ENCODE peak calls at places on chromosomes 3 and 15, in nine cellular contexts. F, E, J, K, H, X, W, M and Y are unnamed samples.
A peak's percentile ranks its signal among the peaks of the same experiment; 100 is the strongest.

GRCh38 chr3:28936154-28936553 is 344.7 kb upstream of the RBMS3 start:
- DNase-seq in F (no peak), E (no peak), J (no peak), K (no peak), H (no peak), X (no peak), W (no peak), M (no peak), Y (no peak)

GRCh38 chr3:65712156-65712555 is 326.6 kb downstream of the MAGI1 start:
- DNase-seq in F (no peak), E (peak; percentile 63), J (no peak), K (no peak), H (no peak), X (no peak), W (no peak), M (no peak), Y (no peak)

GRCh38 chr3:132231633-132232032 is 85.6 kb upstream of the ACP3 start:
- DNase-seq in F (no peak), E (peak; percentile 55), J (no peak), K (no peak), H (no peak), X (no peak), W (no peak), M (no peak), Y (no peak)

GRCh38 chr3:45084820-45085816 is 59.0 kb downstream of the CLEC3B start:
- DNase-seq in F (no peak), E (peak; percentile 97), J (no peak), K (no peak), H (no peak), X (no peak), W (no peak), M (no peak), Y (no peak)

GRCh38 chr15:79872358-79873017 is 24.3 kb downstream of the MTHFS start:
- DNase-seq in F (no peak), E (peak; percentile 43), J (no peak), K (no peak), H (no peak), X (no peak), W (no peak), M (no peak), Y (no peak)

GRCh38 chr3:52851348-52851747 is 16.5 kb upstream of the MUSTN1 start:
- DNase-seq in F (no peak), E (peak; percentile 49), J (peak; percentile 52), K (no peak), H (no peak), X (no peak), W (no peak), M (peak; percentile 48), Y (no peak)

GRCh38 chr15:93829115-93829849 is 402.1 kb upstream of the MCTP2 start:
- DNase-seq in F (peak; percentile 46), E (no peak), J (no peak), K (no peak), H (no peak), X (no peak), W (no peak), M (no peak), Y (no peak)

GRCh38 chr3:15527031-15527459 is 5.5 kb upstream of the COLQ start:
- DNase-seq in F (peak; percentile 28), E (peak; percentile 30), J (peak; percentile 31), K (no peak), H (peak; percentile 49), X (no peak), W (no peak), M (peak; percentile 31), Y (no peak)

GRCh38 chr3:98712726-98713125 is 50.4 kb upstream of the ST3GAL6 start:
- DNase-seq in F (no peak), E (no peak), J (no peak), K (no peak), H (no peak), X (no peak), W (no peak), M (no peak), Y (no peak)

GRCh38 chr15:72472907-72473669 is 1.0 kb upstream of the ARIH1 start:
- DNase-seq in F (no peak), E (peak; percentile 53), J (no peak), K (no peak), H (no peak), X (no peak), W (peak; percentile 5), M (no peak), Y (peak; percentile 5)

GRCh38 chr3:157427906-157428305 is 8.7 kb upstream of the PTX3 start:
- DNase-seq in F (no peak), E (no peak), J (no peak), K (no peak), H (no peak), X (no peak), W (no peak), M (no peak), Y (no peak)

GRCh38 chr3:117628896-117629295 is 919.3 kb downstream of the TUSC7 start:
- DNase-seq in F (peak; percentile 16), E (peak; percentile 92), J (no peak), K (no peak), H (no peak), X (no peak), W (no peak), M (no peak), Y (peak; percentile 54)

GRCh38 chr15:42444415-42445063 is 46.4 kb downstream of the ZNF106 start:
- DNase-seq in F (no peak), E (no peak), J (no peak), K (no peak), H (no peak), X (no peak), W (no peak), M (peak; percentile 7), Y (no peak)

GRCh38 chr3:177778633-177779032 is 581.4 kb upstream of the TBL1XR1 start:
- DNase-seq in F (no peak), E (no peak), J (no peak), K (no peak), H (no peak), X (no peak), W (no peak), M (no peak), Y (no peak)
- H3K4me1 ChIP-seq in F (no peaks in the 10 kb centered on the region), E (peaks cover 20% of the 10 kb centered on the region), J (peaks cover 5% of the 10 kb centered on the region), K (peaks cover 9% of the 10 kb centered on the region), H (peaks cover 11% of the 10 kb centered on the region), X (peaks cover 5% of the 10 kb centered on the region), W (no peaks in the 10 kb centered on the region), M (no peaks in the 10 kb centered on the region), Y (peaks cover 35% of the 10 kb centered on the region)

GRCh38 chr15:69786136-69786701 is 311.5 kb downstream of the TLE3 start:
- DNase-seq in F (no peak), E (no peak), J (no peak), K (no peak), H (no peak), X (no peak), W (no peak), M (no peak), Y (no peak)
- TF ChIP-seq POLR2A in F (no peak), E (no peak), J (no peak), K (no peak), H (no peak), X (no peak), W (no peak), M (no peak), Y (no peak)

GRCh38 chr15:100029868-100030479 is 296.7 kb upstream of the LYSMD4 start:
- DNase-seq in F (no peak), E (no peak), J (no peak), K (no peak), H (no peak), X (no peak), W (no peak), M (peak; percentile 51), Y (no peak)
- H3K4me1 ChIP-seq in F (no peaks in the 10 kb centered on the region), E (no peaks in the 10 kb centered on the region), J (no peaks in the 10 kb centered on the region), K (no peaks in the 10 kb centered on the region), H (no peaks in the 10 kb centered on the region), X (no peaks in the 10 kb centered on the region), W (no peaks in the 10 kb centered on the region), M (peaks cover 66% of the 10 kb centered on the region), Y (peaks cover 22% of the 10 kb centered on the region)

GRCh38 chr15:75578206-75578947 is 738 bp downstream of the PTPN9 start:
- DNase-seq in F (no peak), E (no peak), J (no peak), K (no peak), H (peak; percentile 56), X (peak; percentile 44), W (no peak), M (peak; percentile 41), Y (no peak)
- TF ChIP-seq POLR2A in F (no peak), E (no peak), J (peak; percentile 28), K (no peak), H (no peak), X (no peak), W (peak; percentile 66), M (no peak), Y (no peak)

DNA sequence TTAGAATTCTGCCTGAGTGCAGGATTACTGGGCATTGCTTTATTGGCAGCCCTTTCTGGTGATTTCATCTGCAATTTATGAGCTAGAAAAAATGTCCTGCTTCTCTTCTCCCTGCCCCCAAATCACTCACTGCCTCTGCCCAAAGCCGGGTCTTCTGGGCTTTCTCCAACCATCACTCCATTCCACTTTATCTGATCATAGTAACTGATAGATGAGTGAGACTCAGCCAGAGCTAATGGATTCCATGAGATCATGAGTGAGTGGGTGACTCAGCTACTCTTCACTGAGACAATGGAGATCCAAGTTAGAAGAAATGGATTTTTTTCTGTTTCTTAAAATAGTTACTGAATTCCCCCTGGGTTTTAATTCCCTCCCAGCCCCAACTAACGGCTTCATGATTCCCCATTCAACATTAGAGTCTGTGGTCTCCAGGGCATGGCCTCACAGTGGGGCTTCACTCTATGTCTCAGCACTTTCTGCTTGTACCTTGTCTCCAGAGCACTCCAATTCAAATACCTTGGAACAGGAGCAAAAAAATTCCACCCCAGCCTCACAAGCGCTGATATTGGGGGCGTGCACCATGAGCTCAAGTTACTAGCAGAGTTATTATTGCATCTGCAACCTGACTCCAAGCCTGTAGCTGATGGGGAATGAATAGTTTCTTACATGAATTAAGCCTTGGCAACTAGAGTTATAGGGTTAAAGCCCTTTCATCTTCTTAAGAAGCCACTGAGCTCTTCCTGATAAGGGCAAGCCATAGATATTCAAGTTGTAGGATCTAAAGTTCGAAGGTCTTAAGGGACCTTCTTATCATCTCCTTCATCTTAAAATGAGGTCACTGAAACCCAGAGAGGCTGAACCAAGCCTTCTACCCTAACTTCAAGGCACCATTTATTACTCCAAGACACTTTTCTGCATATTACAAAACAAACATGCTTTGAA is 85.9 kb downstream of the AGBL1 start:
- DNase-seq in F (no peak), E (no peak), J (no peak), K (no peak), H (no peak), X (no peak), W (no peak), M (no peak), Y (no peak)
- H3K4me1 ChIP-seq in F (no peaks in the 10 kb centered on the region), E (no peaks in the 10 kb centered on the region), J (no peaks in the 10 kb centered on the region), K (peaks cover 11% of the 10 kb centered on the region), H (no peaks in the 10 kb centered on the region), X (no peaks in the 10 kb centered on the region), W (no peaks in the 10 kb centered on the region), M (no peaks in the 10 kb centered on the region), Y (no peaks in the 10 kb centered on the region)

DNA sequence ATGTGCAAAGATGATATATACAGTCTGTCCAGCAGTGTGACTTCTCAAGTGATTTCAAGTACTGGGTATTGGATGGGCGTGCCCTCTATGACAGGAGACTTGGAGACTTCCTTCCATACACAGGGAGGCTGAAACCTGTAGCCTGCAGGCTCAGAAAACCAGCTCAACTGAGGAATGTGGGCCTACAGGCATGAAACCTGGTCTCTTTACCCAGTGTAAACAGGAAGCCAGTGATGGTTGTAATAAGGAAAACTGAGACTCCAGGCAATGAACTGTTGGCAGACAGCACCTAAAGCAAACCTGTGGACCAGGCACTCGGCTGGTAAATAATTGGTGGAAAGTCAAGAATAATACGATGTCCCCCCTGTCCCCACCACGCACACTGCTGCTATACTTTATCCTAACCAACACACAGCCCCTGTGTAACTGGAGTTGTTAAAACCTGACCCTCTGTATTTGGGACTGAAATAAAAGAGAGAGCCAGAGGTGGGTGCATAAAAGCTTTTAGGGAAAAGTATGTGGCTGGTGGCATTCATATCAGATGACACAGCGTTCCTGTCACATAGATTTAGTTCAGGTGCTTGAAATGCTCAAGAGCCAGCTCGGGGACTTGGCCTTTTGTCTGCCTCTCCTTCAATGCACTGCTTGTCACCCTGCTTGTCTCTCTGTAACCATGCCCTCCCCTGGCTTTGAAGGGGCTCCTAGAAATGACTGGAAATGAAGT is 144.7 kb downstream of the TPRG1 start:
- DNase-seq in F (no peak), E (no peak), J (no peak), K (no peak), H (no peak), X (peak; percentile 65), W (no peak), M (no peak), Y (no peak)
- TF ChIP-seq POLR2A in F (no peak), E (no peak), J (no peak), K (no peak), H (no peak), X (no peak), W (no peak), M (no peak), Y (no peak)